ENCODE peak calls at places on chromosomes 12 and 14, in eight cellular contexts. G is heart left ventricle, C is esophagus squamous epithelium, M is thyroid gland, I is A549, V is uterus, F is IMR-90, A is H1. L is an unnamed sample.

GRCh38 chr14:92936085-92936484 is 13.1 kb downstream of the CHGA start:
- DNase-seq in G (peak), C (no peak), M (no peak), I (no peak), V (no peak), F (no peak), A (no peak), L (no peak)

GRCh38 chr12:109255377-109255776 is 53.7 kb downstream of the FOXN4 start:
- DNase-seq in G (no peak), C (no peak), M (no peak), I (peak), V (no peak), F (peak), A (peak), L (no peak)

GRCh38 chr12:27818421-27818918 is 38.4 kb upstream of the MANSC4 start:
- DNase-seq in G (no peak), C (no peak), M (no peak), I (no peak), V (peak), F (peak), A (no peak), L (no peak)

GRCh38 chr12:91617830-91618229 is 435.2 kb upstream of the DCN start:
- DNase-seq in G (no peak), C (no peak), M (no peak), I (no peak), V (no peak), F (no peak), A (no peak), L (no peak)

GRCh38 chr12:30138483-30138882 is 354.7 kb upstream of the TMTC1 start:
- DNase-seq in G (no peak), C (no peak), M (no peak), I (no peak), V (no peak), F (no peak), A (no peak), L (no peak)

GRCh38 chr12:99135376-99135775 is 490.3 kb downstream of the APAF1 start:
- DNase-seq in G (no peak), C (no peak), M (no peak), I (no peak), V (no peak), F (no peak), A (no peak), L (no peak)

GRCh38 chr14:103091041-103091882 is 3.3 kb upstream of the EXOC3L4 start:
- DNase-seq in G (peak), C (no peak), M (peak), I (no peak), V (no peak), F (peak), A (no peak), L (peak)

GRCh38 chr12:33000016-33000415 is 103.4 kb upstream of the PKP2 start:
- DNase-seq in G (no peak), C (no peak), M (no peak), I (no peak), V (no peak), F (no peak), A (no peak), L (no peak)

GRCh38 chr12:19273482-19274330 is 144.2 kb downstream of the PLEKHA5 start:
- DNase-seq in G (peak), C (no peak), M (peak), I (peak), V (peak), F (peak), A (no peak), L (peak)

GRCh38 chr12:2355604-2356003 is 302.8 kb downstream of the CACNA1C start:
- DNase-seq in G (no peak), C (no peak), M (no peak), I (no peak), V (no peak), F (no peak), A (no peak), L (no peak)

GRCh38 chr12:67637718-67638117 is 10.8 kb upstream of the DYRK2 start:
- DNase-seq in G (no peak), C (no peak), M (no peak), I (no peak), V (no peak), F (no peak), A (no peak), L (no peak)

GRCh38 chr14:101966742-101967141 is 2.4 kb downstream of the DYNC1H1 start:
- DNase-seq in G (no peak), C (no peak), M (no peak), I (no peak), V (no peak), F (no peak), A (no peak), L (no peak)

GRCh38 chr12:97912943-97913342 is 450.3 kb downstream of the RMST start:
- DNase-seq in G (no peak), C (no peak), M (peak), I (peak), V (no peak), F (no peak), A (no peak), L (no peak)

GRCh38 chr12:107845980-107846659 is 71.6 kb downstream of the ASCL4 start:
- DNase-seq in G (no peak), C (no peak), M (no peak), I (no peak), V (no peak), F (no peak), A (no peak), L (peak)

GRCh38 chr12:115267464-115267863 is 583.5 kb upstream of the TBX3 start:
- DNase-seq in G (no peak), C (no peak), M (no peak), I (no peak), V (no peak), F (no peak), A (no peak), L (no peak)

GRCh38 chr14:91899213-91899612 is 31.9 kb upstream of the TC2N start:
- DNase-seq in G (no peak), C (no peak), M (no peak), I (peak), V (no peak), F (no peak), A (no peak), L (peak)

GRCh38 chr14:53035336-53035735 is 84.5 kb upstream of the FERMT2 start:
- DNase-seq in G (no peak), C (no peak), M (no peak), I (no peak), V (no peak), F (no peak), A (no peak), L (no peak)

GRCh38 chr12:16586350-16587109 is 19.4 kb downstream of the LMO3 start:
- DNase-seq in G (no peak), C (no peak), M (no peak), I (no peak), V (peak), F (peak), A (no peak), L (no peak)

GRCh38 chr14:89516173-89516572 is 99.1 kb upstream of the FOXN3 start:
- DNase-seq in G (no peak), C (no peak), M (no peak), I (no peak), V (no peak), F (no peak), A (no peak), L (no peak)
- TF ChIP-seq POLR2A in G (no peak), C (no peak), M (no peak), I (no peak), V (no peak), F (no peak), A (no peak), L (no peak)

GRCh38 chr12:56010112-56010570 is 10.7 kb upstream of the IKZF4 start:
- DNase-seq in G (no peak), C (no peak), M (no peak), I (no peak), V (no peak), F (no peak), A (no peak), L (no peak)

GRCh38 chr12:56007892-56008471 is 10.9 kb downstream of the SUOX start:
- DNase-seq in G (no peak), C (no peak), M (no peak), I (no peak), V (no peak), F (no peak), A (no peak), L (no peak)

GRCh38 chr12:56011509-56012090 is 9.2 kb upstream of the IKZF4 start:
- DNase-seq in G (no peak), C (no peak), M (no peak), I (no peak), V (no peak), F (no peak), A (no peak), L (no peak)

GRCh38 chr12:56004211-56004610 is 7.1 kb downstream of the SUOX start:
- DNase-seq in G (no peak), C (no peak), M (no peak), I (no peak), V (no peak), F (no peak), A (no peak), L (no peak)

DNA sequence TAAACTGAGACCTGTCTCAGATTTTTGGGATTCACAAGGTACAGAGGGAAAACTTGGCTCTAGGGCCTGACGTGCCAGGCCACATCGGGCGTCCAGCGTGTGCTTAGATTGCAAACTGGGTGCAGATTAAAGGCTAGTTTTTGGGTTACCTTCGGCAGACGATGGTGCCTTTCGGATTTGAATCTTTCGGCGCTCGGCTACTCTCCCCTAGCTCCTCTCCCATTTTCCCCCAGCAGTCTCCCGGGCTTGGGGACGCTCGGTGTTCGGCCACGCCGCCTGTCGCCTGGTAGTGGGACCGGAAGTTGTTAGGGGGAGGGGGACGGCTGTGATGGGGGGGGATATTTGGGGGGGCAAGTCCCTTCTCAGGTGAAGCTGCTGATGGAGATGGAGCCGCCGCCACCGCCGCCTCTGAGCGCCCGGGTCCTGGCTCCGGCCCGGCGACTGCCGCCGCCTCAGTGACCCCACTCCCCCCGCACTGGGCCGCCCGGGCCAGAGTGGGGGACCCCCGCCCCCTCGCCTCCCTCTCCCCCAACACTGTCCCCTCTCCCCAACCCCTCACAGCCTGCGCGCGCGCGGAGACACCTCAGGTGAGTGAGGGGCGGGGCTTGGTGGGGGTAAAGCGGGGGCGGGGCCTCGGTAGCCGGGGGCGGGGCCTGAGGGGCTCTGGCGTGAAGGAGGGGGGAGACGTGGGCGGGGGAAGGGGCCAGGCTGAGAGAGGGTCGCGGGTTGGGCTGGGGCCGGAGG is 10.2 kb downstream of the SUOX start:
- DNase-seq in G (peak), C (no peak), M (peak), I (peak), V (peak), F (peak), A (peak), L (peak)
- TF ChIP-seq POLR2A in G (no peak), C (no peak), M (no peak), I (no peak), V (no peak), F (no peak), A (peak), L (no peak)

GRCh38 chr12:69331482-69331845 is 16.7 kb upstream of the LYZ start:
- DNase-seq in G (no peak), C (no peak), M (no peak), I (no peak), V (no peak), F (no peak), A (no peak), L (no peak)

GRCh38 chr12:69332815-69333358 is 15.3 kb upstream of the LYZ start:
- DNase-seq in G (no peak), C (no peak), M (no peak), I (peak), V (no peak), F (no peak), A (no peak), L (peak)

GRCh38 chr12:69329669-69330428 is 18.3 kb upstream of the LYZ start:
- DNase-seq in G (no peak), C (no peak), M (no peak), I (peak), V (no peak), F (no peak), A (no peak), L (no peak)

GRCh38 chr12:69331846-69332684 is 16.1 kb upstream of the LYZ start:
- DNase-seq in G (no peak), C (no peak), M (no peak), I (peak), V (no peak), F (no peak), A (no peak), L (no peak)

DNA sequence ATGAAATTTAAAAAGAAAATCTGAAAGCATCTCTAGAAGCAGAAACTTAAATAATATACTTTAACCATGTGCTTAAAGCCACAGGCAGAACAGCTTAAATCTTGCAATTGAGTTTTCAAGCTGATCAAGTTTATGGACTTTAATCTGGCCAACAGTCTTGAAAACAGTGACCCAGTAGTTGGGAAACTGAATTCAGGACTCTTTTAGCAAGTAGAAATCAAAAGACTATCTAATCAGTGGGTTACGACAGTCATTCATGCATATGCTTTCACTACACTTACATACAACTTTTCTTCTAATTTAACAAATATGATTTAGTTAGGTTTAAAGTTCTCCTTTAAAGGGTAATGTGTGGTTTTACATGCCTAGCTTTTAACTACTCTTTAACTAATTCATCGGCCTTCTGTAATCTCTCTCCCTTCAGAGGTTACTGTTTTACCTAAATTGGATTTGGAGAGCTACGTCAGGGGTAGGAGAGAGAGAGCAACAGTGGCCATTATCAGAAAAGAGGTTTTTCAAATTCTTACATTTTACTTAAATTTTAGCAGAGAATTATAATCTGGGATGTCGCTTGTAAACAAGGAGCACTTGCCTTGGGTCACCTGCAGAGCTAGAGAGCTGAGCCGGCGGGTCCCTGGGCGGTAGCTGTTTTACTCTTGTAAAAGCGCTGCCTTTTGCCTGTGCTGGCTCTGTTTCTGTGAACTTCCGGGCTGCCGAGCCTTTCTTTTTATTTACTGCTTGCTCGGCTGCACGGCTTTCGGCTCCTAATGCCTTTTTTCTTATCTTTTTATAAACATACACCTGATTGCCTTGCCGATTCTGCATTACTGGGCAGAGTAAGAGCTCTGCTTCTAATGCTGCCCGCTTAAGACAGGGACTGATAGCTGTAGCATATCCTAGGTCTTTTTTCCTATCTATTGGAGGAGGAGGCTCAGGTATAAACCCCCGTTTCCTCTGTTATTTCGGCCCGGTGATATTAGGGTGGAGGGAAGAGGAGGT is 17.4 kb upstream of the LYZ start:
- DNase-seq in G (no peak), C (no peak), M (peak), I (no peak), V (no peak), F (peak), A (peak), L (peak)
- TF ChIP-seq POLR2A in G (no peak), C (no peak), M (no peak), I (no peak), V (no peak), F (no peak), A (no peak), L (no peak)

GRCh38 chr12:102408487-102409297 is 71.7 kb downstream of the IGF1 start:
- DNase-seq in G (no peak), C (no peak), M (no peak), I (no peak), V (no peak), F (no peak), A (no peak), L (no peak)

GRCh38 chr12:102406033-102406584 is 74.3 kb downstream of the IGF1 start:
- DNase-seq in G (no peak), C (no peak), M (peak), I (no peak), V (no peak), F (peak), A (no peak), L (peak)

GRCh38 chr12:102413396-102413795 is 67.0 kb downstream of the IGF1 start:
- DNase-seq in G (no peak), C (no peak), M (no peak), I (no peak), V (no peak), F (no peak), A (no peak), L (no peak)

DNA sequence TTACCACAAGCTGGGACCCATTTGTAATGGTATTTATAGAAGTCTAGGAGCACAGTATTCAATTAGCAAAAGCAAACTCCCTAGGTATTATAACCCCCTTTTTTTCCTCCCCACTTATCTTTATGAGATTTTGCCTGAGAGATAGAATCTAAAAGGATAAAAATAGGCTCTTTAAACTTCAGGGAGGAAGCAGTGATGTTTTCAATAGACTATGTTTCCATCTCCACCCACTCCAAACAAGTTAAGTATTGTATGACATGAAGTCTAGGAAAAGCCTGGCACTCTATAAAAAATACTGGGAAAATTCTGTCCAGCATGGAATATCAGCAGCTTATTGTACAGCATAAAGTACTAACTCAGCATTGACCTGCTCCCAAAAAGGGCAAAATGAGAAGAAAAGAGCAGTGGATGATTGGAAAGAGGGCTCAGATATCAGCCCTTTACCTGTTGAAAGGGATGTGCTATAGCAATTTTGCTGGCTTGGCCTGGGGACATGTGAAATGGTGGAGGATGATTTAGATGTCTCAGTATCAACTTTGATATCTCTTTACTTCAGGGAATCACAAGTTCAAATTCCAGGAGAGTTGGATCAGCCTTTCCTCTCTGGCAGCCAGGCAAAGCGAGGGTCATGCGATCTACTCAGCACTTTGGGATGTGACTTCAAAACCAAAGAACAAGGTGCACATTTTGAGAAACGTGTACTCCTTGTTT is 72.4 kb downstream of the IGF1 start:
- DNase-seq in G (no peak), C (no peak), M (no peak), I (peak), V (peak), F (peak), A (no peak), L (no peak)
- TF ChIP-seq POLR2A in G (no peak), C (no peak), M (no peak), I (no peak), V (no peak), F (no peak), A (no peak), L (no peak)